ENCODE peak calls at places on chromosomes 13 and 19, in six cellular contexts. One of them, this sample, is unnamed.

GRCh38 chr19:49952475-49952829 is 8.5 kb downstream of the SIGLEC11 start:
- DNase-seq in left ventricle myocardium inferior: no peak
- DNase-seq in fibroblast of lung: no peak
- DNase-seq in RWPE1: no peak
- DNase-seq in fibroblast of mammary gland: no peak
- DNase-seq in nephron progenitor cell: no peak
- DNase-seq in this sample: no peak

GRCh38 chr13:43261018-43261417 is 237.6 kb downstream of the DNAJC15 start:
- DNase-seq in left ventricle myocardium inferior: no peak
- DNase-seq in fibroblast of lung: peak; percentile 81
- DNase-seq in RWPE1: peak; percentile 48
- DNase-seq in fibroblast of mammary gland: peak; percentile 85
- DNase-seq in nephron progenitor cell: no peak
- DNase-seq in this sample: peak; percentile 48

GRCh38 chr19:18879579-18880373 is 16.2 kb downstream of the CERS1 start:
- DNase-seq in left ventricle myocardium inferior: no peak
- DNase-seq in fibroblast of lung: no peak
- DNase-seq in RWPE1: peak; percentile 59
- DNase-seq in fibroblast of mammary gland: peak; percentile 21
- DNase-seq in nephron progenitor cell: peak; percentile 44
- DNase-seq in this sample: no peak

GRCh38 chr19:15631817-15632216 is 8.9 kb upstream of the CYP4F3 start:
- DNase-seq in left ventricle myocardium inferior: no peak
- DNase-seq in fibroblast of lung: no peak
- DNase-seq in RWPE1: peak; percentile 63
- DNase-seq in fibroblast of mammary gland: peak; percentile 1
- DNase-seq in nephron progenitor cell: no peak
- DNase-seq in this sample: no peak

GRCh38 chr19:48784527-48784926 is 26.3 kb downstream of the BCAT2 start:
- DNase-seq in left ventricle myocardium inferior: no peak
- DNase-seq in fibroblast of lung: no peak
- DNase-seq in RWPE1: no peak
- DNase-seq in fibroblast of mammary gland: no peak
- DNase-seq in nephron progenitor cell: no peak
- DNase-seq in this sample: no peak

GRCh38 chr19:16433986-16434385 is 37.8 kb downstream of the EPS15L1 start:
- DNase-seq in left ventricle myocardium inferior: no peak
- DNase-seq in fibroblast of lung: peak; percentile 25
- DNase-seq in RWPE1: no peak
- DNase-seq in fibroblast of mammary gland: no peak
- DNase-seq in nephron progenitor cell: no peak
- DNase-seq in this sample: no peak

GRCh38 chr19:35806597-35806996 is 6.0 kb downstream of the PRODH2 start:
- DNase-seq in left ventricle myocardium inferior: no peak
- DNase-seq in fibroblast of lung: no peak
- DNase-seq in RWPE1: no peak
- DNase-seq in fibroblast of mammary gland: no peak
- DNase-seq in nephron progenitor cell: no peak
- DNase-seq in this sample: no peak

GRCh38 chr13:23987331-23987730 is 90.0 kb upstream of the C1QTNF9B start:
- DNase-seq in left ventricle myocardium inferior: no peak
- DNase-seq in fibroblast of lung: peak; percentile 62
- DNase-seq in RWPE1: no peak
- DNase-seq in fibroblast of mammary gland: peak; percentile 75
- DNase-seq in nephron progenitor cell: no peak
- DNase-seq in this sample: peak; percentile 39

GRCh38 chr13:43686557-43686956 is 100.2 kb downstream of the ENOX1 start:
- DNase-seq in left ventricle myocardium inferior: peak; percentile 64
- DNase-seq in fibroblast of lung: peak; percentile 80
- DNase-seq in RWPE1: peak; percentile 29
- DNase-seq in fibroblast of mammary gland: peak; percentile 98
- DNase-seq in nephron progenitor cell: no peak
- DNase-seq in this sample: peak; percentile 49

GRCh38 chr19:17138937-17139598 is 63.5 kb downstream of the MYO9B start:
- DNase-seq in left ventricle myocardium inferior: peak; percentile 72
- DNase-seq in fibroblast of lung: peak; percentile 35
- DNase-seq in RWPE1: no peak
- DNase-seq in fibroblast of mammary gland: no peak
- DNase-seq in nephron progenitor cell: no peak
- DNase-seq in this sample: no peak

GRCh38 chr19:35168261-35168660 is 13.7 kb downstream of the FXYD5 start:
- DNase-seq in left ventricle myocardium inferior: no peak
- DNase-seq in fibroblast of lung: peak; percentile 21
- DNase-seq in RWPE1: peak; percentile 78
- DNase-seq in fibroblast of mammary gland: peak; percentile 23
- DNase-seq in nephron progenitor cell: no peak
- DNase-seq in this sample: no peak

GRCh38 chr13:69363360-69363759 is 744.3 kb upstream of the ATXN8OS start:
- DNase-seq in left ventricle myocardium inferior: no peak
- DNase-seq in fibroblast of lung: no peak
- DNase-seq in RWPE1: no peak
- DNase-seq in fibroblast of mammary gland: no peak
- DNase-seq in nephron progenitor cell: no peak
- DNase-seq in this sample: no peak

GRCh38 chr13:18921063-18921462 is 260.6 kb downstream of the TUBA3C start:
- DNase-seq in left ventricle myocardium inferior: no peak
- DNase-seq in fibroblast of lung: no peak
- DNase-seq in RWPE1: no peak
- DNase-seq in fibroblast of mammary gland: no peak
- DNase-seq in nephron progenitor cell: no peak
- DNase-seq in this sample: no peak

GRCh38 chr13:72112216-72112615 is 245.2 kb upstream of the DACH1 start:
- DNase-seq in left ventricle myocardium inferior: no peak
- DNase-seq in fibroblast of lung: no peak
- DNase-seq in RWPE1: no peak
- DNase-seq in fibroblast of mammary gland: no peak
- DNase-seq in nephron progenitor cell: no peak
- DNase-seq in this sample: no peak

GRCh38 chr19:33514885-33515485 is 6.6 kb downstream of the PEPD start:
- DNase-seq in left ventricle myocardium inferior: peak; percentile 39
- DNase-seq in fibroblast of lung: peak; percentile 27
- DNase-seq in RWPE1: no peak
- DNase-seq in fibroblast of mammary gland: no peak
- DNase-seq in nephron progenitor cell: no peak
- DNase-seq in this sample: no peak

GRCh38 chr19:1533510-1534150 is 9.8 kb downstream of the PLK5 start:
- DNase-seq in left ventricle myocardium inferior: no peak
- DNase-seq in fibroblast of lung: no peak
- DNase-seq in RWPE1: no peak
- DNase-seq in fibroblast of mammary gland: no peak
- DNase-seq in nephron progenitor cell: no peak
- DNase-seq in this sample: no peak

GRCh38 chr13:44969858-44970484 is 19.3 kb downstream of the NUFIP1 start:
- DNase-seq in left ventricle myocardium inferior: no peak
- DNase-seq in fibroblast of lung: peak; percentile 66
- DNase-seq in RWPE1: peak; percentile 53
- DNase-seq in fibroblast of mammary gland: peak; percentile 70
- DNase-seq in nephron progenitor cell: peak; percentile 15
- DNase-seq in this sample: peak; percentile 34

GRCh38 chr13:31674056-31674455 is 65.3 kb upstream of the RXFP2 start:
- DNase-seq in left ventricle myocardium inferior: no peak
- DNase-seq in fibroblast of lung: peak; percentile 13
- DNase-seq in RWPE1: no peak
- DNase-seq in fibroblast of mammary gland: peak; percentile 17
- DNase-seq in nephron progenitor cell: no peak
- DNase-seq in this sample: no peak

GRCh38 chr13:58080806-58081205 is 449.3 kb downstream of the PCDH17 start:
- DNase-seq in left ventricle myocardium inferior: no peak
- DNase-seq in fibroblast of lung: peak; percentile 57
- DNase-seq in RWPE1: no peak
- DNase-seq in fibroblast of mammary gland: no peak
- DNase-seq in nephron progenitor cell: no peak
- DNase-seq in this sample: no peak

GRCh38 chr19:13712767-13713201 is 51.5 kb upstream of the MRI1 start:
- DNase-seq in left ventricle myocardium inferior: peak; percentile 18
- DNase-seq in fibroblast of lung: peak; percentile 56
- DNase-seq in RWPE1: no peak
- DNase-seq in fibroblast of mammary gland: no peak
- DNase-seq in nephron progenitor cell: no peak
- DNase-seq in this sample: no peak

GRCh38 chr19:1360818-1361461 is 22.8 kb upstream of the NDUFS7 start:
- DNase-seq in left ventricle myocardium inferior: peak; percentile 78
- DNase-seq in fibroblast of lung: peak; percentile 93
- DNase-seq in RWPE1: no peak
- DNase-seq in fibroblast of mammary gland: peak; percentile 90
- DNase-seq in nephron progenitor cell: peak; percentile 67
- DNase-seq in this sample: peak; percentile 58

GRCh38 chr19:3389876-3390361 is 23.5 kb downstream of the NFIC start:
- DNase-seq in left ventricle myocardium inferior: no peak
- DNase-seq in fibroblast of lung: no peak
- DNase-seq in RWPE1: no peak
- DNase-seq in fibroblast of mammary gland: peak; percentile 69
- DNase-seq in nephron progenitor cell: peak; percentile 62
- DNase-seq in this sample: no peak

GRCh38 chr19:18392417-18392816 is 5.0 kb downstream of the LRRC25 start:
- DNase-seq in left ventricle myocardium inferior: peak; percentile 46
- DNase-seq in fibroblast of lung: peak; percentile 70
- DNase-seq in RWPE1: no peak
- DNase-seq in fibroblast of mammary gland: peak; percentile 53
- DNase-seq in nephron progenitor cell: no peak
- DNase-seq in this sample: no peak

GRCh38 chr13:29589234-29589633 is 6.3 kb downstream of the SLC7A1 start:
- DNase-seq in left ventricle myocardium inferior: no peak
- DNase-seq in fibroblast of lung: peak; percentile 84
- DNase-seq in RWPE1: no peak
- DNase-seq in fibroblast of mammary gland: peak; percentile 25
- DNase-seq in nephron progenitor cell: peak; percentile 44
- DNase-seq in this sample: no peak

GRCh38 chr13:72463561-72463960 is 263.9 kb downstream of the MZT1 start:
- DNase-seq in left ventricle myocardium inferior: no peak
- DNase-seq in fibroblast of lung: peak; percentile 86
- DNase-seq in RWPE1: no peak
- DNase-seq in fibroblast of mammary gland: peak; percentile 5
- DNase-seq in nephron progenitor cell: peak; percentile 7
- DNase-seq in this sample: no peak

GRCh38 chr13:110201114-110201513 is 105.8 kb downstream of the COL4A1 start:
- DNase-seq in left ventricle myocardium inferior: no peak
- DNase-seq in fibroblast of lung: no peak
- DNase-seq in RWPE1: no peak
- DNase-seq in fibroblast of mammary gland: no peak
- DNase-seq in nephron progenitor cell: no peak
- DNase-seq in this sample: no peak

DNA sequence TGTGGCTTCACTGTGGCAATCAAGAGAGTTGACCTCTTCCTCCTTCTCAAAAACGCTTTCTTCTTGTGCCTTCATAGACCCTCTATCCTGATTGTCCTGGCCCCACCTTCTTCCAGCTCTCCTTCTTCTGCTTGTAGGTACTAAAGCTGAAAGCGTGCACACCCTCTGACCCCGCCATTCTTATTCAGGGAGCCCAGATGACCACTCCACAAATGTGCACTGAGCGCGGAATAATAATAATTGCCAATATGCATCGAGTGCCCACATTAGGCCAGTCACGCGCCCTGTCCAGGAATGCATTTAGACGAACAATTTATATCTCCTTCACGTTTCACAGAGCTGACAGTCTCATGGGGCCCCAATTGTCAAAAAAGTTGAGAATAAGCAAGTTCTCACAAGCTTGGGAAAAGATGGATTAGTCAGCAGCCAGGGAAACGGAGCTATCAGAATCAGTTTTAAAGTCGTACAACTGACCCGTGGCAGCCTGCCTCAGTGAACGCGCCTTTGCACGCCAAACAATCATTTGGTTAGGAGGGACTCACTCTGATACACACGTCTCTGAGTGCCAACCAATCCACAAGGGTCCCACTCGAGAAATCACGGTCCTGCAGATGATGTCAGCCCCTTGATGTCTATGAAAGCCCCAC is 36.7 kb upstream of the PEG3 start:
- DNase-seq in left ventricle myocardium inferior: no peak
- DNase-seq in fibroblast of lung: no peak
- DNase-seq in RWPE1: no peak
- DNase-seq in fibroblast of mammary gland: no peak
- DNase-seq in nephron progenitor cell: no peak
- DNase-seq in this sample: no peak
- TF ChIP-seq CTCF in left ventricle myocardium inferior: no peak
- TF ChIP-seq CTCF in fibroblast of lung: no peak
- TF ChIP-seq CTCF in RWPE1: no peak
- TF ChIP-seq CTCF in fibroblast of mammary gland: no peak
- TF ChIP-seq CTCF in nephron progenitor cell: no peak
- TF ChIP-seq CTCF in this sample: no peak

GRCh38 chr13:94799330-94799729 is 87.0 kb upstream of the SOX21 start:
- DNase-seq in left ventricle myocardium inferior: no peak
- DNase-seq in fibroblast of lung: no peak
- DNase-seq in RWPE1: no peak
- DNase-seq in fibroblast of mammary gland: no peak
- DNase-seq in nephron progenitor cell: no peak
- DNase-seq in this sample: no peak
- TF ChIP-seq CTCF in left ventricle myocardium inferior: no peak
- TF ChIP-seq CTCF in fibroblast of lung: no peak
- TF ChIP-seq CTCF in RWPE1: no peak
- TF ChIP-seq CTCF in fibroblast of mammary gland: no peak
- TF ChIP-seq CTCF in nephron progenitor cell: no peak
- TF ChIP-seq CTCF in this sample: no peak

GRCh38 chr13:112971288-112971643 is 2.3 kb downstream of the MCF2L start:
- DNase-seq in left ventricle myocardium inferior: no peak
- DNase-seq in fibroblast of lung: no peak
- DNase-seq in RWPE1: no peak
- DNase-seq in fibroblast of mammary gland: no peak
- DNase-seq in nephron progenitor cell: no peak
- DNase-seq in this sample: no peak
- TF ChIP-seq CTCF in left ventricle myocardium inferior: no peak
- TF ChIP-seq CTCF in fibroblast of lung: no peak
- TF ChIP-seq CTCF in RWPE1: no peak
- TF ChIP-seq CTCF in fibroblast of mammary gland: no peak
- TF ChIP-seq CTCF in nephron progenitor cell: no peak
- TF ChIP-seq CTCF in this sample: no peak

GRCh38 chr19:56699552-56699951 is 28.0 kb upstream of the ZNF835 start:
- DNase-seq in left ventricle myocardium inferior: no peak
- DNase-seq in fibroblast of lung: no peak
- DNase-seq in RWPE1: no peak
- DNase-seq in fibroblast of mammary gland: no peak
- DNase-seq in nephron progenitor cell: no peak
- DNase-seq in this sample: no peak
- TF ChIP-seq CTCF in left ventricle myocardium inferior: no peak
- TF ChIP-seq CTCF in fibroblast of lung: no peak
- TF ChIP-seq CTCF in RWPE1: no peak
- TF ChIP-seq CTCF in fibroblast of mammary gland: no peak
- TF ChIP-seq CTCF in nephron progenitor cell: no peak
- TF ChIP-seq CTCF in this sample: no peak

GRCh38 chr13:67048084-67048792 is 181.9 kb downstream of the PCDH9 start:
- DNase-seq in left ventricle myocardium inferior: no peak
- DNase-seq in fibroblast of lung: peak; percentile 95
- DNase-seq in RWPE1: no peak
- DNase-seq in fibroblast of mammary gland: peak; percentile 45
- DNase-seq in nephron progenitor cell: no peak
- DNase-seq in this sample: peak; percentile 65
- TF ChIP-seq CTCF in left ventricle myocardium inferior: no peak
- TF ChIP-seq CTCF in fibroblast of lung: no peak
- TF ChIP-seq CTCF in RWPE1: no peak
- TF ChIP-seq CTCF in fibroblast of mammary gland: no peak
- TF ChIP-seq CTCF in nephron progenitor cell: no peak
- TF ChIP-seq CTCF in this sample: peak; percentile 33

GRCh38 chr19:42295342-42295741 is 6.6 kb upstream of the PRR19 start:
- DNase-seq in left ventricle myocardium inferior: no peak
- DNase-seq in fibroblast of lung: no peak
- DNase-seq in RWPE1: no peak
- DNase-seq in fibroblast of mammary gland: no peak
- DNase-seq in nephron progenitor cell: no peak
- DNase-seq in this sample: no peak
- TF ChIP-seq CTCF in left ventricle myocardium inferior: no peak
- TF ChIP-seq CTCF in fibroblast of lung: no peak
- TF ChIP-seq CTCF in RWPE1: no peak
- TF ChIP-seq CTCF in fibroblast of mammary gland: no peak
- TF ChIP-seq CTCF in nephron progenitor cell: no peak
- TF ChIP-seq CTCF in this sample: no peak

This sample was measured in AG04450.